ENCODE peak calls at places on chromosomes 6 and 20, in nine cellular contexts. Y is tibial artery, B is uterus, J is fibroblast of lung, N is colonic mucosa, W is tibial nerve, K is A549, U is breast epithelium, H is hepatocyte. M is an unnamed sample. For H3K4me1, the result is how much of the 10 kb centered on the place peaks cover.

GRCh38 chr6:11089695-11090094 is 3.9 kb upstream of the SMIM13 start:
- DNase-seq in Y (no peak), B (no peak), J (no peak), N (no peak), W (no peak), K (no peak), U (no peak), H (no peak), M (no peak)

GRCh38 chr6:20479075-20479871 is 55.0 kb upstream of the CDKAL1 start:
- DNase-seq in Y (no peak), B (no peak), J (no peak), N (no peak), W (no peak), K (no peak), U (no peak), H (no peak), M (no peak)

GRCh38 chr20:43961116-43961515 is 46.5 kb downstream of the TOX2 start:
- DNase-seq in Y (peak), B (no peak), J (no peak), N (no peak), W (no peak), K (no peak), U (no peak), H (no peak), M (no peak)

GRCh38 chr20:56504373-56505005 is 20.1 kb upstream of the FAM209A start:
- DNase-seq in Y (no peak), B (no peak), J (no peak), N (no peak), W (no peak), K (peak), U (no peak), H (no peak), M (no peak)

GRCh38 chr20:38730989-38731737 is 6.9 kb downstream of the SLC32A1 start:
- DNase-seq in Y (no peak), B (peak), J (peak), N (peak), W (peak), K (peak), U (no peak), H (peak), M (no peak)

GRCh38 chr6:51473996-51474975 is 613.1 kb downstream of the PKHD1 start:
- DNase-seq in Y (no peak), B (no peak), J (no peak), N (no peak), W (no peak), K (no peak), U (no peak), H (no peak), M (no peak)

GRCh38 chr6:5638666-5639065 is 368.1 kb downstream of the NRN1 start:
- DNase-seq in Y (no peak), B (no peak), J (no peak), N (no peak), W (no peak), K (no peak), U (no peak), H (no peak), M (no peak)

GRCh38 chr20:1119128-1119505 is 715 bp downstream of the PSMF1 start:
- DNase-seq in Y (no peak), B (no peak), J (no peak), N (no peak), W (no peak), K (no peak), U (no peak), H (no peak), M (no peak)

GRCh38 chr20:36465109-36466080 is 75.9 kb upstream of the MYL9 start:
- DNase-seq in Y (peak), B (peak), J (peak), N (peak), W (peak), K (peak), U (no peak), H (peak), M (no peak)

GRCh38 chr20:36813784-36814136 is 40.2 kb upstream of the DSN1 start:
- DNase-seq in Y (no peak), B (no peak), J (no peak), N (no peak), W (no peak), K (no peak), U (no peak), H (no peak), M (no peak)

GRCh38 chr6:39377530-39377929 is 55.0 kb upstream of the KCNK16 start:
- DNase-seq in Y (peak), B (peak), J (peak), N (peak), W (peak), K (peak), U (peak), H (peak), M (no peak)

GRCh38 chr6:37700266-37700973 is 2.7 kb upstream of the MDGA1 start:
- DNase-seq in Y (no peak), B (no peak), J (no peak), N (no peak), W (no peak), K (no peak), U (no peak), H (no peak), M (no peak)

GRCh38 chr20:53848304-53848703 is 222.1 kb downstream of the BCAS1 start:
- DNase-seq in Y (no peak), B (no peak), J (no peak), N (no peak), W (no peak), K (no peak), U (no peak), H (no peak), M (no peak)

GRCh38 chr6:36235309-36235708 is 34.6 kb upstream of the PNPLA1 start:
- DNase-seq in Y (no peak), B (no peak), J (no peak), N (no peak), W (no peak), K (no peak), U (no peak), H (no peak), M (no peak)

GRCh38 chr6:34155471-34156300 is 9.8 kb upstream of the GRM4 start:
- DNase-seq in Y (peak), B (no peak), J (no peak), N (no peak), W (no peak), K (no peak), U (no peak), H (no peak), M (no peak)

GRCh38 chr6:6315660-6316059 is 4.8 kb downstream of the F13A1 start:
- DNase-seq in Y (no peak), B (peak), J (peak), N (peak), W (peak), K (peak), U (peak), H (peak), M (no peak)

GRCh38 chr6:41942045-41942851 is 640 bp upstream of the CCND3 start:
- DNase-seq in Y (no peak), B (no peak), J (peak), N (no peak), W (no peak), K (no peak), U (no peak), H (no peak), M (no peak)

GRCh38 chr6:41940759-41941279 is 789 bp downstream of the CCND3 start:
- DNase-seq in Y (peak), B (peak), J (no peak), N (peak), W (no peak), K (no peak), U (no peak), H (peak), M (no peak)

GRCh38 chr6:41939091-41939847 is 2.3 kb downstream of the CCND3 start:
- DNase-seq in Y (no peak), B (peak), J (peak), N (no peak), W (no peak), K (no peak), U (no peak), H (peak), M (no peak)

GRCh38 chr6:41939848-41940758 is 1.5 kb downstream of the CCND3 start:
- DNase-seq in Y (no peak), B (peak), J (peak), N (peak), W (no peak), K (no peak), U (no peak), H (peak), M (no peak)

GRCh38 chr6:41941280-41942044 is at the start of gene CCND3:
- DNase-seq in Y (peak), B (peak), J (peak), N (peak), W (peak), K (peak), U (peak), H (peak), M (peak)
- H3K4me1 ChIP-seq in Y (under half), B (under half), J (under half), N (under half), W (under half), K (half or more), U (under half), H (under half), M (under half)

DNA sequence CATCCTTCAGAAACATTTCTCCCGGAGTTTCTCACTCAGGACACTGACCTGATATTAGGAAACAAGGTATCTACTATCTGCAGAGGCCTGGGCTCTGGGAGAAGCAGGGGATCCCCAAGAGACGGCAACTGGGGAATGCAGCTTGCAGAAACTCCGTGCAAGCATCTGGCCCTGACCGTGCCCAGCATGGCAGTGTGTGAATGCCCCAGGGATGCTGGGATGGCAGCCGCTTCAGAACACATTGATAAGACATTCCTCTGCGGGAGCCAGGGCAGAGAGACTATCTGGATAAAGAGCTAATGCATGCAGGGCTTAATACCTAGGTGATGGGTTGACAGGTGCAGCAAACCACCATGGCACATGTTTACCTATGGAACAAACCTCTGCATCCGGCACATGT is 55.4 kb downstream of the NFATC2 start:
- DNase-seq in Y (no peak), B (no peak), J (no peak), N (no peak), W (no peak), K (no peak), U (peak), H (no peak), M (no peak)
- H3K27ac ChIP-seq in Y (no peak), B (peak), J (no peak), N (no peak), W (peak), K (no peak), U (no peak), H (no peak), M (no peak)

GRCh38 chr6:69581576-69581975 is 215.2 kb downstream of the LMBRD1 start:
- DNase-seq in Y (no peak), B (no peak), J (no peak), N (no peak), W (no peak), K (no peak), U (no peak), H (no peak), M (no peak)

GRCh38 chr6:69580696-69581095 is 216.1 kb downstream of the LMBRD1 start:
- DNase-seq in Y (no peak), B (no peak), J (no peak), N (no peak), W (no peak), K (no peak), U (no peak), H (no peak), M (no peak)

GRCh38 chr6:69584913-69585729 is 211.7 kb downstream of the LMBRD1 start:
- DNase-seq in Y (no peak), B (no peak), J (no peak), N (no peak), W (no peak), K (no peak), U (no peak), H (peak), M (no peak)

GRCh38 chr6:69589626-69590025 is 207.2 kb downstream of the LMBRD1 start:
- DNase-seq in Y (no peak), B (no peak), J (no peak), N (no peak), W (no peak), K (no peak), U (no peak), H (no peak), M (no peak)

DNA sequence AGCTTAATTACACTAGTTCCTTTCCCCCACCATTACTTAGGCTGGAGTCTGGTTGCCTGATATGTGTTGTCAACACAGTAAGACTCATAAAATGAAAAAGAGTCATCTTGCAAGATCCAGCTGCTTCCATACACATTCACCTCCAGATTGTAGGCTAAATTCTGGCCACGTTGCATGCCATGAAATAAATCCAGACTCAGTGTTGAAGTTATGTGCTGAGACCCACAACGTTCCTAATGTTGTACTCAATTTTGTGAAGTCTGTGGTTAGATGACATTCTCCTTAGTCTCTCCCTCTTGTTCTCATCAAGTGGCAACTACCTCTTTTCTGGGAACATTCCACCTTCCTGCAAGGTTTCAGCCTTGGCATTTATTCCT is 212.3 kb downstream of the LMBRD1 start:
- DNase-seq in Y (no peak), B (no peak), J (peak), N (no peak), W (no peak), K (no peak), U (no peak), H (peak), M (no peak)
- H3K4me3 ChIP-seq in Y (no peak), B (no peak), J (no peak), N (no peak), W (no peak), K (no peak), U (no peak), H (no peak), M (no peak)

DNA sequence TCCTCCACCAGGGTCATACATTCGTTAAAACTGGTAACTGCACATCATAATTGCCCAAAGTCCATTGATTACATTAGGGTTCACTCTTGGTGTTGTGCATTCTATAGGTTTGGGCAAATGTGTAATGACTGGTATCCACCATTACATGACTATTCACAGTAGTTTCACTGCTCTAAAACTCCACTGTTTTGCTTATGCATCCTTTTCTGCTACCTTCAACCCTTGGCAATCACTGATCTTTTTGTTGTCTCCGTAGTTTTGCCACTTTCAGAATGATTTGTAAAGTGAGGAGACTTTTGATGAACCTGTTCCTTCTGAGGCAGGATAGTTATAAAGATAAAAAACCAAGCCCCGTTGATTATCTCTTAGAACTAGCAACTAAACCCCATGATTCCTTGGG is 187.3 kb upstream of the MCHR2 start:
- DNase-seq in Y (no peak), B (no peak), J (no peak), N (no peak), W (no peak), K (no peak), U (no peak), H (no peak), M (no peak)
- H3K4me1 ChIP-seq in Y (under half), B (under half), J (under half), N (under half), W (under half), K (under half), U (under half), H (under half), M (under half)

GRCh38 chr6:138106665-138107077 is 548 bp downstream of the PERP start:
- DNase-seq in Y (no peak), B (no peak), J (peak), N (no peak), W (no peak), K (no peak), U (no peak), H (no peak), M (no peak)

GRCh38 chr6:138109042-138109997 is 2.1 kb upstream of the PERP start:
- DNase-seq in Y (peak), B (peak), J (peak), N (peak), W (peak), K (peak), U (peak), H (peak), M (peak)

GRCh38 chr6:138105880-138106664 is 1.1 kb downstream of the PERP start:
- DNase-seq in Y (no peak), B (no peak), J (peak), N (peak), W (no peak), K (no peak), U (no peak), H (peak), M (no peak)

GRCh38 chr6:138107078-138107751 is at the start of gene PERP:
- DNase-seq in Y (peak), B (peak), J (peak), N (peak), W (peak), K (peak), U (peak), H (peak), M (no peak)

DNA sequence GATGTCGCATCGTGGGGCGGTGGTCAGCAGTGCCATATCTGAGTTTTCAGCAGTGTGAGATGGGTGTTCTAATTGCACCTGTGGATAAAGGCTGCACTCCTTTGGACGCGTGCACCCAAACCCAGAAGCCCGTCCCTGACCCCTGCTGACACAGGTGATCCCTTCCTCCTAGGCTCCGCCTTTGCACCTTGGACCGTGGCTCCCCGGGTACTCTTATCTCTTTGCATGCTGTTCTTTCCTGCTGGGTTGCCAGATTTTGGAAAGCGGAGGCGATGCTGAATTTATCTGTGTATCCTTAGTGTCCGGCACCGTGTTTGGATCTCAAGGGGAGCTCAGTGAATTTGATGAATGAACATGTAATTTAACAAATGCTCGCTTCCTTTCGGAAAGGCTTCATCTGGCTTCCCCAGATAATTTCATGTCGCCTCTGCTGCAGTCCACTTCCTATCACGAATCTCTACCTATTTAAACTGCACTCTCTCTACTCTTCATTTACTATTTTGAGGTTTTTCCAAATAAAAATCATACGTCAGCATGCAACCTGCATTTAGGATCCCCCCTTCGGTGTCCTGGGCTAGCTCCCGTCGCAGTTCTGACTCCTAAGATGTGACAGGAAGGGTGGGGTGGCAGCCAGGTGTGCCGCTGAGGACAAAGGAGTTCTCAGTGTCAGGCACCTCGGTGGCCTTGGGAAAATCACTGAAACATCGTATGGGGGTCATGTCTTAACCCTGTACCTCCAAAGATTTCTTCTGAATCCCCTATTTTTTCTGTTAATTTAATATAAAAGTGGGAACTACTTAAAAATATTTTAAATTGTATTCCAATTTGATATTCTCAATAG is 753 bp upstream of the PERP start:
- DNase-seq in Y (no peak), B (no peak), J (no peak), N (peak), W (no peak), K (peak), U (peak), H (peak), M (no peak)
- H3K27ac ChIP-seq in Y (peak), B (peak), J (no peak), N (peak), W (peak), K (peak), U (peak), H (peak), M (peak)

DNA sequence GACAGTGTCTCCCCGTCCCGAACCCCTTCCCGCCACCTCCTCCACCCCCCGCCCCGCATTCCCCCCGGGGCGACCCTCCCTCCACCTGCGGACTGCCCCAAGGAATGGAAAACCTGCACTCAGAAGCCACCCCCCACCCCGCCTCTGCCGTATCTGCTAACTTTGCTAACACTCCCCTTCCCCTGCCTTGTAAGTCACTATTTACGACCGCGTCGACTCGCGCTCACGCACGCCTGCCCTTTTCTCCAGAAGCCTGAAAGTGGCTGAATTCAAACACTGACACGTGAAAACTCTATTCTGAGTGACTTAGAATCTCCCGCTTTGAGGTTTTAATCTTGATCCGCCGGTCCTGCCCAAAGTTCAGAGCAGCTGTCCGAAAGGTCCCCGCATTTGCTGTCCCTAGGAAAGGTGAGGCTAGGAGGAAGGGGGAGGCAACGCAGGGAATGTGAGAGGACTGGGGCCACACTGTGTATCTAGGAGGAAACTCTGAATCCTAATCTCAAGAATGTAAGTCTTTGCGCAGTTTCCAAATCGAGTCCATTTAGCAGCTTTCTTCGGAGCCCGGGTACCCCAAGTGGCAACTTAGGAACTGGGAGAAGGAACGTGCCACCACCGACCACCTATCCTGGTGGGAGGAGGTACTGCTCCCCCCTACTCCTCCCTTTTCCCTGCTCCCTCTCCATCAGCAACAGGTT is 9.3 kb upstream of the POU3F2 start:
- DNase-seq in Y (no peak), B (no peak), J (no peak), N (no peak), W (no peak), K (no peak), U (no peak), H (no peak), M (no peak)
- H3K4me3 ChIP-seq in Y (no peak), B (no peak), J (no peak), N (no peak), W (peak), K (peak), U (peak), H (no peak), M (no peak)